ENCODE peak calls at places on chromosome 4, in four cellular contexts. Q is cardiac fibroblast, G is heart left ventricle, U is kidney epithelial cell. D is an unnamed sample.

GRCh38 chr4:107757860-107758476 is 37.9 kb upstream of the PAPSS1 start:
- DNase-seq in Q (peak), G (no peak), U (no peak), D (peak)

GRCh38 chr4:26999689-27000088 is 139.0 kb downstream of the STIM2 start:
- DNase-seq in Q (no peak), G (no peak), U (no peak), D (no peak)

GRCh38 chr4:188138227-188138626 is 1.0 kb upstream of the TRIML1 start:
- DNase-seq in Q (no peak), G (no peak), U (no peak), D (no peak)

GRCh38 chr4:7295917-7296660 is 103.8 kb downstream of the SORCS2 start:
- DNase-seq in Q (peak), G (no peak), U (no peak), D (peak)

GRCh38 chr4:24736066-24736465 is 59.3 kb upstream of the SOD3 start:
- DNase-seq in Q (peak), G (no peak), U (no peak), D (peak)

GRCh38 chr4:177047070-177047850 is 254.5 kb upstream of the VEGFC start:
- DNase-seq in Q (peak), G (peak), U (peak), D (peak)

GRCh38 chr4:159010563-159011260 is 92.2 kb upstream of the RAPGEF2 start:
- DNase-seq in Q (peak), G (peak), U (no peak), D (no peak)

GRCh38 chr4:123659759-123660158 is 263.2 kb downstream of the SPRY1 start:
- DNase-seq in Q (peak), G (no peak), U (no peak), D (no peak)

GRCh38 chr4:184473515-184474260 is 662 bp downstream of the IRF2 start:
- DNase-seq in Q (peak), G (peak), U (no peak), D (peak)

GRCh38 chr4:143381171-143382118 is 44.8 kb downstream of the GAB1 start:
- DNase-seq in Q (peak), G (peak), U (peak), D (no peak)

GRCh38 chr4:114780205-114780604 is 181.6 kb downstream of the UGT8 start:
- DNase-seq in Q (peak), G (no peak), U (peak), D (peak)

GRCh38 chr4:102871772-102872171 is 3.0 kb downstream of the CISD2 start:
- DNase-seq in Q (no peak), G (no peak), U (no peak), D (no peak)
- H3K4me3 ChIP-seq in Q (no peak), G (no peak), U (no peak), D (no peak)

GRCh38 chr4:22515145-22515887 is 550 bp downstream of the ADGRA3 start:
- DNase-seq in Q (peak), G (peak), U (no peak), D (no peak)

GRCh38 chr4:22512306-22512705 is 3.6 kb downstream of the ADGRA3 start:
- DNase-seq in Q (no peak), G (no peak), U (no peak), D (no peak)

GRCh38 chr4:22515888-22516541 is at the start of gene ADGRA3:
- DNase-seq in Q (peak), G (peak), U (no peak), D (no peak)

GRCh38 chr4:22514431-22514830 is 1.4 kb downstream of the ADGRA3 start:
- DNase-seq in Q (peak), G (no peak), U (no peak), D (no peak)

DNA sequence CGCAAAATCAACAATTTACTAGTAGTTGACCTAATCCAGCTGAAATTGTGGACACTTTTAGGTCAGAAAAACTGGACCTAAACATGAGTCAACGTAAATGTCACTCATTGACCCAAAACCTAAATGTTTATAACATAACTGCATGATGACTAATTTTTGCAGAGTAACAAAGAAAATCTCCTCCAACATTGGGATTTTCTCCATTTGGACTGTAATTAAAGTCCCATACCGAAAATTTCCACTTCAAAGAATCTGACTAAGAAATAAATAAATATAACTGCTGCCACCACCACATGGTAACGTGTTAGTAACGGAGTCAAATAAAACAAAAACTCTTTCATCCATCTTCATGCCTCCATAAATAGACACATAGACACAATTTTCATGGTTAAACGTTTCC is 1.9 kb downstream of the ADGRA3 start:
- DNase-seq in Q (peak), G (no peak), U (peak), D (no peak)
- H3K4me3 ChIP-seq in Q (peak), G (peak), U (peak), D (no peak)

GRCh38 chr4:61866357-61867030 is 666.4 kb downstream of the ADGRL3 start:
- DNase-seq in Q (no peak), G (no peak), U (no peak), D (no peak)
- H3K4me3 ChIP-seq in Q (no peak), G (no peak), U (no peak), D (no peak)

GRCh38 chr4:56433280-56433679 is 2.1 kb downstream of the PPAT start:
- DNase-seq in Q (no peak), G (no peak), U (no peak), D (no peak)
- H3K4me3 ChIP-seq in Q (no peak), G (no peak), U (no peak), D (peak)

GRCh38 chr4:8594097-8595038 is 1.8 kb downstream of the CPZ start:
- DNase-seq in Q (peak), G (peak), U (peak), D (peak)
- H3K4me3 ChIP-seq in Q (no peak), G (no peak), U (no peak), D (no peak)

GRCh38 chr4:87977521-87978278 is 2.2 kb downstream of the SPP1 start:
- DNase-seq in Q (no peak), G (no peak), U (no peak), D (no peak)
- H3K4me3 ChIP-seq in Q (no peak), G (no peak), U (peak), D (no peak)

DNA sequence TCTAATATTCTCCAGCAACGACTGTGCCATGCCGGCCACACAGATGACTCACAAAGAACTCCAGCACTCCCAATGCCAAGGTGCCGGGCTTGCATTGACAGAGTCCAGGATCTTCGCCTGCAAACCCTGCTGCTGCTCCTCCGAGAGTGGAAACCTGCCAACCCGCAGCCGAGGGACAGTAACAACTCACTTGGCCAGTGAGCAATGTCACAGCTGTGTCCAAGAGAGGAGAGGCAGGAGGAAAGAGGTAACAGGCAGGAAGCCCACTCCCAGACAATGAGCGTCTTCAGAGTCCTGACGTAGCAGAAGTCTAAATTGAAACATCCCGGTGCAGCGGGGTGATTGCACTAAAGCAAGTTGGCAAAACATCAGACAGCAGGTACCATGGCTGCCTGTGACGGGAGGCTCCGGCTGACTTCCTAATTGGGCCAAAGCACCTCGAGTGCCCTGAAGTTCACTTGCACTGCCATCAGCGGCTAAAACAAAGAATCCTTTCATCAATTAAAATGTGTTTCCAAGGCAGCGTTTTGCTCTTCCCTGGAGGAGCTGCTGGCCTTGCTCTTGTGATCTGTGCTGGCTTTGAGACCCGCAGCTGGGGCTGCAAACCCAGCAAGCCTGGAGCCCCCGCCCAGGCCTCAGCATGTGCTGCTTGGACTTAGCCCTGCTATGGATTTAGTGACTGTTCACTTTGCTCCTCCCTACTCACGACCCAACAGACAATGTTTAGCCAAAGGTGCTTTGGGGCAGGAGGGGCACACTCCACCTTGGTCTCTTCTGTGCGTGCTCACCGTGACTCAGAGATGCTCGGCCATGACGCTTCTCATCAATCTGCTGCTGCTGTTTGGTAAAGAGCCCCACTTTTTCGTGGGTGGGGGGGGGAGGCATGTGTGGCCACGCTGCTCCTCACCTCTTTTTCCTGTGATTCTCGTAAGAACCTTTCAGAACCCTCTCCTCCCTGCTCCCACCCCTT is 36.5 kb downstream of the DCTD start:
- DNase-seq in Q (peak), G (peak), U (no peak), D (no peak)
- H3K4me3 ChIP-seq in Q (peak), G (peak), U (no peak), D (no peak)

GRCh38 chr4:86955888-86956451 is 21.2 kb downstream of the AFF1 start:
- DNase-seq in Q (no peak), G (no peak), U (no peak), D (no peak)
- H3K4me3 ChIP-seq in Q (no peak), G (no peak), U (no peak), D (no peak)